ENCODE peak calls at places on chromosomes 3 and 15, in six cellular contexts. Y is heart left ventricle; P is ovary; N is effector memory CD4-positive, alpha-beta T cell; K is fibroblast of lung; W is transverse colon. R is an unnamed sample. For H3K36me3, the result is how much of the 10 kb centered on the place peaks cover.

GRCh38 chr3:29686889-29687592 is 406.2 kb downstream of the RBMS3 start:
- DNase-seq in Y (no peak), P (no peak), N (no peak), K (peak), W (no peak), R (no peak)

GRCh38 chr3:195859061-195859845 is 47.5 kb upstream of the MUC4 start:
- DNase-seq in Y (no peak), P (peak), N (peak), K (peak), W (peak), R (peak)

GRCh38 chr15:56086566-56086965 is 93.2 kb upstream of the NEDD4 start:
- DNase-seq in Y (no peak), P (no peak), N (no peak), K (no peak), W (no peak), R (no peak)

GRCh38 chr3:117399311-117400068 is 689.9 kb downstream of the TUSC7 start:
- DNase-seq in Y (no peak), P (no peak), N (no peak), K (peak), W (no peak), R (peak)

GRCh38 chr3:107217161-107217560 is 160.1 kb upstream of the CCDC54 start:
- DNase-seq in Y (no peak), P (no peak), N (no peak), K (peak), W (no peak), R (no peak)

GRCh38 chr3:38805765-38806386 is 10.1 kb downstream of the SCN10A start:
- DNase-seq in Y (no peak), P (no peak), N (no peak), K (peak), W (peak), R (peak)

GRCh38 chr3:189394599-189395121 is 222.9 kb downstream of the TPRG1 start:
- DNase-seq in Y (no peak), P (no peak), N (no peak), K (no peak), W (no peak), R (no peak)

GRCh38 chr3:155745795-155746550 is 1.1 kb upstream of the PLCH1 start:
- DNase-seq in Y (no peak), P (no peak), N (no peak), K (peak), W (peak), R (peak)

GRCh38 chr15:100190675-100191074 is 151.1 kb downstream of the ADAMTS17 start:
- DNase-seq in Y (no peak), P (no peak), N (no peak), K (no peak), W (no peak), R (no peak)
- H3K36me3 ChIP-seq in Y (under half), P (under half), N (under half), K (under half), W (under half), R (under half)

GRCh38 chr15:22869856-22870255 is 31.4 kb downstream of the NIPA2 start:
- DNase-seq in Y (no peak), P (no peak), N (no peak), K (no peak), W (no peak), R (no peak)
- H3K36me3 ChIP-seq in Y (half or more), P (under half), N (under half), K (under half), W (under half), R (under half)

GRCh38 chr3:127615631-127616305 is 13.2 kb upstream of the PODXL2 start:
- DNase-seq in Y (no peak), P (no peak), N (no peak), K (no peak), W (no peak), R (no peak)

GRCh38 chr3:127612966-127613365 is 14.8 kb downstream of the MCM2 start:
- DNase-seq in Y (no peak), P (no peak), N (no peak), K (peak), W (no peak), R (no peak)

GRCh38 chr3:127611251-127611650 is 13.0 kb downstream of the MCM2 start:
- DNase-seq in Y (no peak), P (no peak), N (no peak), K (no peak), W (no peak), R (no peak)

GRCh38 chr3:127614928-127615592 is 13.9 kb upstream of the PODXL2 start:
- DNase-seq in Y (no peak), P (no peak), N (no peak), K (peak), W (no peak), R (no peak)

DNA sequence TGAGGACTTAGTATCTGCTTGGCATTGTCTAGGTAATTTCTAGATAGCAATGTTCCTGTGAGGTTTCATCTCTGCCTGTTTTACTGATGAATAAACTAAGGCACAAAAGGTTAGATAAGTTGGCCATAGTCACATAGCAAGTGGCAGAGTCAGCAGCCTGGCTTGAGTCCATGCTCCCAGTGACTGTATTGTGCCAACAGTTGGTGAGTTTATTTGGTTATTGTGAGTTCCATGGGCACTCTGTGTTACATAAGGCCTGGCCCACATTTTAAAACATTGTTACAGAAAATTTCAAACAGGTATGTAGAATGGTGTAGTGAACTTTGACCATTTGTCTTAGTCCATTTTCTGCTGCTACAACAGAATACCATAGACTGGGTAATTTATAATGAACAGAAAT is 15.2 kb downstream of the MCM2 start:
- DNase-seq in Y (no peak), P (no peak), N (no peak), K (peak), W (no peak), R (peak)
- H3K36me3 ChIP-seq in Y (under half), P (under half), N (under half), K (under half), W (under half), R (under half)

GRCh38 chr3:112345681-112346080 is 12.7 kb downstream of the CD200 start:
- DNase-seq in Y (no peak), P (no peak), N (no peak), K (no peak), W (no peak), R (no peak)
- H3K36me3 ChIP-seq in Y (under half), P (under half), N (under half), K (under half), W (under half), R (under half)

R was measured in body of pancreas.